ENCODE peak calls at places on chromosomes 7 and 10, in seven cellular contexts. Q, R, W, N, G, C and O are unnamed samples.

GRCh38 chr10:91048380-91048779 is 127.5 kb upstream of the ANKRD1 start:
- DNase-seq in R (no peak), G (no peak), W (no peak), Q (no peak), C (no peak), N (no peak), O (no peak)

GRCh38 chr10:44946201-44946600 is 13.4 kb upstream of the RASSF4 start:
- DNase-seq in R (no peak), Q (peak), G (no peak), W (peak), N (no peak), C (no peak), O (peak)

GRCh38 chr7:151296202-151296992 is 45.2 kb upstream of the NUB1 start:
- DNase-seq in G (no peak), N (no peak), Q (no peak), W (no peak), R (no peak), C (no peak), O (no peak)

GRCh38 chr10:57336865-57337264 is 930.8 kb downstream of the IPMK start:
- DNase-seq in R (no peak), W (no peak), C (no peak), Q (no peak), N (no peak), G (no peak), O (no peak)

GRCh38 chr10:51186358-51186757 is 112.1 kb downstream of the PRKG1 start:
- DNase-seq in Q (no peak), N (no peak), G (no peak), W (no peak), C (no peak), R (no peak), O (no peak)

GRCh38 chr7:70833726-70834125 is 298.2 kb upstream of the GALNT17 start:
- DNase-seq in N (no peak), C (peak), Q (peak), G (no peak), R (peak), W (no peak), O (no peak)

GRCh38 chr10:59977486-59977885 is 71.1 kb upstream of the CCDC6 start:
- DNase-seq in N (no peak), C (no peak), R (no peak), Q (no peak), G (no peak), W (no peak), O (no peak)

GRCh38 chr7:128891110-128891941 is 19.2 kb downstream of the KCP start:
- DNase-seq in G (no peak), C (peak), Q (no peak), N (no peak), R (peak), W (peak), O (no peak)

GRCh38 chr7:38451840-38452239 is 178.4 kb upstream of the TARP start:
- DNase-seq in W (no peak), Q (peak), N (no peak), R (peak), C (peak), G (no peak), O (peak)

GRCh38 chr7:108598858-108599257 is 29.2 kb downstream of the DNAJB9 start:
- DNase-seq in N (no peak), G (no peak), Q (no peak), W (no peak), C (no peak), R (no peak), O (no peak)
- H2BK120ac ChIP-seq in N (no peak), G (no peak), Q (no peak), W (no peak), C (no peak), R (no peak), O (no peak)

GRCh38 chr10:86153751-86154150 is 212.8 kb downstream of the GRID1 start:
- DNase-seq in G (no peak), W (no peak), Q (no peak), R (no peak), C (no peak), N (no peak), O (no peak)
- H3K9ac ChIP-seq in G (no peak), W (no peak), Q (no peak), R (no peak), C (no peak), N (no peak), O (no peak)

GRCh38 chr10:76007206-76007605 is 575.8 kb downstream of the LRMDA start:
- DNase-seq in C (no peak), W (no peak), R (no peak), N (peak), G (no peak), Q (no peak), O (no peak)
- H2AK5ac ChIP-seq in C (no peak), W (no peak), R (no peak), N (peak), G (no peak), Q (no peak), O (no peak)

GRCh38 chr7:106080307-106080987 is 31.7 kb downstream of the SYPL1 start:
- DNase-seq in G (no peak), W (no peak), N (no peak), R (no peak), C (no peak), Q (no peak), O (no peak)
- H2BK120ac ChIP-seq in G (no peak), W (no peak), N (no peak), R (no peak), C (no peak), Q (no peak), O (no peak)